ENCODE peak calls at places on chromosomes 13 and 19, in ten cellular contexts. T is fibroblast of villous mesenchyme, L is WTC11, Q is lower leg skin, B is heart right ventricle, X is RWPE1, A is AG10803, H is upper lobe of left lung, R is omental fat pad, E is MCF 10A. F is an unnamed sample.

GRCh38 chr19:13036366-13036976 is 41.2 kb downstream of the NFIX start:
- DNase-seq in E (peak; percentile 64), T (peak; percentile 68), L (no peak), H (no peak), A (peak; percentile 82), R (no peak), Q (no peak), B (no peak), X (peak; percentile 89), F (no peak)

GRCh38 chr19:52227980-52228379 is 38.1 kb downstream of the PPP2R1A start:
- DNase-seq in A (no peak), L (no peak), R (no peak), Q (peak; percentile 50), T (no peak), B (no peak), E (no peak), X (no peak), H (no peak), F (no peak)

GRCh38 chr19:50567882-50568281 is 353 bp downstream of the LRRC4B start:
- DNase-seq in A (no peak), T (no peak), E (no peak), X (no peak), L (no peak), H (peak; percentile 73), R (no peak), B (no peak), Q (no peak), F (no peak)

GRCh38 chr13:64801768-64802167 is 2428.4 kb downstream of the PCDH9 start:
- DNase-seq in R (no peak), L (no peak), Q (no peak), T (no peak), A (no peak), B (no peak), H (no peak), E (no peak), X (no peak), F (no peak)

GRCh38 chr19:13366529-13367143 is 139.6 kb downstream of the CACNA1A start:
- DNase-seq in A (peak; percentile 25), E (peak; percentile 61), B (no peak), L (peak; percentile 16), Q (no peak), X (peak; percentile 58), H (no peak), R (no peak), T (peak; percentile 36), F (no peak)

GRCh38 chr13:72556945-72557344 is 170.5 kb downstream of the MZT1 start:
- DNase-seq in T (no peak), L (no peak), X (peak; percentile 5), Q (no peak), E (no peak), A (no peak), H (no peak), B (no peak), R (no peak), F (no peak)

GRCh38 chr19:15779756-15780476 is 7.5 kb upstream of the OR10H5 start:
- DNase-seq in B (peak; percentile 88), X (peak; percentile 20), Q (peak; percentile 85), L (no peak), T (no peak), E (no peak), H (peak; percentile 83), A (peak; percentile 21), R (no peak), F (no peak)

GRCh38 chr13:34114581-34114980 is 296.6 kb downstream of the RFC3 start:
- DNase-seq in T (no peak), R (no peak), E (no peak), X (no peak), B (no peak), A (no peak), Q (no peak), L (no peak), H (no peak), F (no peak)

GRCh38 chr13:98807774-98808173 is 55.3 kb upstream of the SLC15A1 start:
- DNase-seq in B (no peak), L (no peak), T (no peak), H (no peak), R (no peak), Q (no peak), A (no peak), E (no peak), X (no peak), F (no peak)

GRCh38 chr19:36257512-36257876 is 42.6 kb downstream of the ZNF146 start:
- DNase-seq in L (peak; percentile 48), H (peak; percentile 85), T (no peak), X (no peak), B (no peak), Q (no peak), R (no peak), E (no peak), A (no peak), F (no peak)

GRCh38 chr13:27728271-27728670 is 64.0 kb upstream of the GSX1 start:
- DNase-seq in E (no peak), R (no peak), T (no peak), B (no peak), H (no peak), A (no peak), Q (no peak), L (peak; percentile 29), X (no peak), F (no peak)

GRCh38 chr13:63206431-63206830 is 1790.8 kb upstream of the PCDH20 start:
- DNase-seq in A (no peak), B (no peak), E (no peak), Q (no peak), R (no peak), L (no peak), T (no peak), H (no peak), X (no peak), F (no peak)

GRCh38 chr19:1455002-1455335 is 5.0 kb downstream of the APC2 start:
- DNase-seq in H (no peak), T (no peak), Q (no peak), A (no peak), R (no peak), L (no peak), E (peak; percentile 57), B (no peak), X (no peak), F (no peak)

GRCh38 chr13:39777527-39778061 is 122.1 kb downstream of the COG6 start:
- DNase-seq in R (no peak), Q (no peak), H (no peak), B (no peak), T (peak; percentile 86), A (peak; percentile 90), L (no peak), E (peak; percentile 90), X (peak; percentile 59), F (no peak)

GRCh38 chr13:41411536-41411935 is 45.8 kb upstream of the RGCC start:
- DNase-seq in E (peak; percentile 59), T (peak; percentile 79), A (peak; percentile 78), X (peak; percentile 35), R (no peak), Q (no peak), H (no peak), L (peak; percentile 35), B (peak; percentile 26), F (no peak)

GRCh38 chr13:25571237-25571636 is 199.5 kb downstream of the ATP8A2 start:
- DNase-seq in Q (no peak), L (no peak), R (no peak), H (no peak), X (no peak), B (no peak), T (no peak), A (no peak), E (no peak), F (no peak)
- TF ChIP-seq CTCF in Q (no peak), L (no peak), R (no peak), H (no peak), X (no peak), B (no peak), T (no peak), A (no peak), E (no peak), F (no peak)

GRCh38 chr13:94658926-94659649 is 53.3 kb downstream of the SOX21 start:
- DNase-seq in L (no peak), R (no peak), A (no peak), Q (no peak), X (no peak), E (no peak), H (no peak), T (no peak), B (no peak), F (no peak)

GRCh38 chr13:94661396-94661795 is 50.9 kb downstream of the SOX21 start:
- DNase-seq in E (no peak), H (no peak), B (no peak), X (no peak), L (no peak), A (no peak), R (no peak), T (no peak), Q (no peak), F (no peak)

GRCh38 chr13:94662274-94662945 is 49.9 kb downstream of the SOX21 start:
- DNase-seq in L (no peak), X (no peak), T (no peak), H (no peak), Q (no peak), B (no peak), E (no peak), A (no peak), R (no peak), F (no peak)

GRCh38 chr13:94657167-94657566 is 55.2 kb downstream of the SOX21 start:
- DNase-seq in E (peak; percentile 39), R (no peak), Q (no peak), H (no peak), T (peak; percentile 49), A (peak; percentile 31), X (no peak), L (no peak), B (no peak), F (no peak)

GRCh38 chr13:94660695-94661324 is 51.5 kb downstream of the SOX21 start:
- DNase-seq in Q (no peak), B (no peak), E (peak; percentile 24), X (no peak), T (peak; percentile 39), A (peak; percentile 26), R (no peak), H (no peak), L (no peak), F (no peak)
- TF ChIP-seq CTCF in Q (no peak), B (no peak), E (peak; percentile 15), X (no peak), T (peak; percentile 42), A (peak; percentile 51), R (no peak), H (no peak), L (peak; percentile 22), F (no peak)

GRCh38 chr13:95156208-95156607 is 145.0 kb downstream of the ABCC4 start:
- DNase-seq in B (no peak), Q (no peak), L (no peak), E (peak; percentile 29), H (no peak), T (no peak), A (peak; percentile 17), R (no peak), X (peak; percentile 6), F (no peak)
- TF ChIP-seq CTCF in B (no peak), Q (no peak), L (no peak), E (peak; percentile 62), H (no peak), T (peak; percentile 16), A (peak; percentile 43), R (no peak), X (peak; percentile 24), F (no peak)

DNA sequence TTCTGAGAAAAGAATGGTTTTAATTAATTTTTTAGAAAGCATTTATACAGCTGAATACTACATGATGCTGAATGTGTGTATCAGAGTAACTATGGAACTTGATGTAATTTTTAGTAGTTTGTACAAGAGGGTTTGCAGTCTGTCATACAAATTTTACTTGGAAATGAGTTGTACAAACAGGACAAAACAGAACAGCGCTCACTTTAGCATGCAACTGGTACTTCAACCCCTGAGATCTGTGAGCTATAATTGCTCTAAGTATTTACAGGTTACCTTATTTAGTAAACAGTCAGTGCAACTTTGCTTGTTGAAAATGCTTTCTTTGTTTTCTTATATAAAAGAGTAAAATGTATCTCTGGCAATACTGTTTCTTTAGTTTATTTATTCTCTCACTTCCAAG is 719 bp downstream of the TNFRSF19 start:
- DNase-seq in X (no peak), B (no peak), T (peak; percentile 37), E (no peak), A (peak; percentile 54), Q (no peak), L (no peak), R (no peak), H (no peak), F (no peak)
- TF ChIP-seq CTCF in X (no peak), B (no peak), T (no peak), E (no peak), A (peak; percentile 57), Q (no peak), L (no peak), R (no peak), H (no peak), F (no peak)